ENCODE peak calls at places on chromosomes 16 and 17, in ten cellular contexts. O is breast epithelium; Z is AG08395; E is stimulated activated CD4-positive, alpha-beta T cell treated with anti-CD3 and anti-CD28 coated beads, Interleukin-2, amount 100 ng/mL, for 48 hours; H is HuH-7.5; Q is HCEC 1CT; J is HCT116; L is NCI-H82; D is cerebellum; V is adrenal gland. C is an unnamed sample.

GRCh38 chr16:12319464-12320030 is 343.0 kb downstream of the SNX29 start:
- DNase-seq in O (no peak), Z (no peak), E (no peak), H (no peak), Q (no peak), J (no peak), L (peak; percentile 34), D (no peak), V (no peak), C (no peak)

GRCh38 chr16:13510425-13511151 is 409.4 kb upstream of the ERCC4 start:
- DNase-seq in O (no peak), Z (no peak), E (no peak), H (no peak), Q (no peak), J (no peak), L (peak; percentile 37), D (no peak), V (no peak), C (no peak)

GRCh38 chr16:7579454-7579853 is 246.8 kb downstream of the RBFOX1 start:
- DNase-seq in O (no peak), Z (no peak), E (no peak), H (no peak), Q (no peak), J (no peak), L (no peak), D (no peak), V (no peak), C (no peak)

GRCh38 chr16:4561565-4561964 is 5.4 kb downstream of the C16orf96 start:
- DNase-seq in O (no peak), Z (no peak), E (no peak), H (no peak), Q (no peak), J (no peak), L (no peak), D (no peak), V (no peak), C (no peak)

GRCh38 chr17:19470529-19471261 is 59.7 kb downstream of the RNF112 start:
- DNase-seq in O (no peak), Z (peak; percentile 43), E (no peak), H (no peak), Q (peak; percentile 27), J (no peak), L (peak; percentile 96), D (peak; percentile 65), V (peak; percentile 30), C (peak; percentile 20)

GRCh38 chr17:78898075-78898836 is 4.7 kb downstream of the CEP295NL start:
- DNase-seq in O (no peak), Z (no peak), E (no peak), H (no peak), Q (no peak), J (no peak), L (no peak), D (no peak), V (no peak), C (no peak)

GRCh38 chr17:1095093-1095852 is 84.5 kb downstream of the ABR start:
- DNase-seq in O (peak; percentile 76), Z (no peak), E (no peak), H (no peak), Q (no peak), J (no peak), L (no peak), D (no peak), V (peak; percentile 53), C (no peak)

GRCh38 chr17:51873302-51873701 is 285.2 kb downstream of the CA10 start:
- DNase-seq in O (no peak), Z (no peak), E (no peak), H (no peak), Q (no peak), J (no peak), L (peak; percentile 16), D (no peak), V (no peak), C (no peak)

GRCh38 chr17:14138649-14139048 is 69.3 kb downstream of the COX10 start:
- DNase-seq in O (no peak), Z (no peak), E (no peak), H (no peak), Q (no peak), J (no peak), L (no peak), D (no peak), V (peak; percentile 40), C (no peak)

GRCh38 chr16:78278047-78278446 is 178.6 kb downstream of the WWOX start:
- DNase-seq in O (no peak), Z (no peak), E (no peak), H (no peak), Q (no peak), J (no peak), L (no peak), D (peak; percentile 44), V (no peak), C (no peak)

GRCh38 chr16:56451753-56452689 is 667 bp downstream of the OGFOD1 start:
- DNase-seq in O (no peak), Z (peak; percentile 70), E (no peak), H (no peak), Q (peak; percentile 28), J (peak; percentile 2), L (peak; percentile 75), D (peak; percentile 17), V (peak; percentile 86), C (peak; percentile 47)

GRCh38 chr16:50466170-50466569 is 82.0 kb upstream of the NKD1 start:
- DNase-seq in O (no peak), Z (no peak), E (no peak), H (no peak), Q (no peak), J (no peak), L (no peak), D (no peak), V (no peak), C (peak; percentile 21)

GRCh38 chr17:2701161-2701995 is 10.2 kb downstream of the CLUH start:
- DNase-seq in O (no peak), Z (no peak), E (no peak), H (no peak), Q (no peak), J (no peak), L (no peak), D (no peak), V (peak; percentile 5), C (peak; percentile 43)

GRCh38 chr17:7355053-7355452 is at the start of gene TMEM95:
- DNase-seq in O (no peak), Z (peak; percentile 32), E (no peak), H (no peak), Q (no peak), J (no peak), L (no peak), D (peak; percentile 53), V (no peak), C (no peak)

GRCh38 chr17:61450641-61451537 is 1.3 kb upstream of the TBX4 start:
- DNase-seq in O (no peak), Z (no peak), E (no peak), H (no peak), Q (no peak), J (no peak), L (no peak), D (no peak), V (no peak), C (no peak)

GRCh38 chr17:4101127-4101798 is 41.6 kb downstream of the ZZEF1 start:
- DNase-seq in O (no peak), Z (peak; percentile 38), E (no peak), H (no peak), Q (no peak), J (no peak), L (no peak), D (no peak), V (peak; percentile 40), C (no peak)

GRCh38 chr17:28723159-28723835 is 2.7 kb downstream of the TLCD1 start:
- DNase-seq in O (no peak), Z (no peak), E (no peak), H (no peak), Q (no peak), J (no peak), L (peak; percentile 39), D (no peak), V (no peak), C (no peak)

GRCh38 chr17:30824002-30824355 is 513 bp downstream of the CRLF3 start:
- DNase-seq in O (no peak), Z (peak; percentile 25), E (no peak), H (peak; percentile 47), Q (peak; percentile 1), J (no peak), L (peak; percentile 73), D (peak; percentile 24), V (no peak), C (no peak)

GRCh38 chr17:76174072-76174471 is 33.0 kb upstream of the FOXJ1 start:
- DNase-seq in O (no peak), Z (no peak), E (no peak), H (peak; percentile 65), Q (no peak), J (no peak), L (no peak), D (no peak), V (no peak), C (no peak)

GRCh38 chr16:89827383-89828198 is 684 bp upstream of the SPIRE2 start:
- DNase-seq in O (peak; percentile 49), Z (peak; percentile 71), E (no peak), H (peak; percentile 65), Q (peak; percentile 53), J (peak; percentile 54), L (peak; percentile 45), D (peak; percentile 51), V (peak; percentile 83), C (peak; percentile 74)

GRCh38 chr17:19546289-19547065 is 12.8 kb downstream of the SLC47A1 start:
- DNase-seq in O (no peak), Z (no peak), E (no peak), H (no peak), Q (no peak), J (no peak), L (peak; percentile 24), D (no peak), V (peak; percentile 72), C (no peak)

GRCh38 chr17:29573871-29574731 is 5.6 kb downstream of the TP53I13 start:
- DNase-seq in O (no peak), Z (no peak), E (no peak), H (no peak), Q (no peak), J (no peak), L (no peak), D (no peak), V (no peak), C (peak; percentile 45)

GRCh38 chr16:280552-280951 is at the start of gene ARHGDIG:
- DNase-seq in O (no peak), Z (peak; percentile 27), E (no peak), H (no peak), Q (no peak), J (no peak), L (no peak), D (no peak), V (no peak), C (no peak)

GRCh38 chr17:76080207-76080933 is 1.4 kb downstream of the ZACN start:
- DNase-seq in O (no peak), Z (no peak), E (no peak), H (no peak), Q (no peak), J (no peak), L (peak; percentile 41), D (no peak), V (no peak), C (no peak)

GRCh38 chr16:10749680-10750035 is 6.0 kb downstream of the NUBP1 start:
- DNase-seq in O (no peak), Z (no peak), E (no peak), H (no peak), Q (peak; percentile 13), J (no peak), L (peak; percentile 12), D (peak; percentile 32), V (peak; percentile 47), C (no peak)

GRCh38 chr17:56536766-56537165 is 56.7 kb upstream of the NOG start:
- DNase-seq in O (no peak), Z (no peak), E (no peak), H (no peak), Q (no peak), J (no peak), L (no peak), D (no peak), V (no peak), C (no peak)

GRCh38 chr16:2830355-2830695 is 222 bp downstream of the ZG16B start:
- DNase-seq in O (no peak), Z (no peak), E (no peak), H (no peak), Q (no peak), J (no peak), L (no peak), D (no peak), V (no peak), C (no peak)

GRCh38 chr17:57174591-57174990 is 81.7 kb upstream of the MSI2 start:
- DNase-seq in O (no peak), Z (no peak), E (no peak), H (no peak), Q (no peak), J (no peak), L (no peak), D (no peak), V (no peak), C (no peak)

C was measured in Peyer's patch.